ENCODE peak calls at places on chromosomes 11 and 22, in four cellular contexts. One of them, this sample, is unnamed.

GRCh38 chr11:62753736-62754603 is at the start of gene ZBTB3:
- DNase-seq in fibroblast of gingiva: peak; percentile 99
- DNase-seq in NCI-H2107: peak; percentile 93
- DNase-seq in activated naive CD8-positive, alpha-beta T cell treated with anti-CD3 and anti-CD28 coated beads, Interleukin-2, amount 50 U/mL, for 24 hours: peak; percentile 96
- DNase-seq in this sample: peak; percentile 95

GRCh38 chr11:43282607-43283440 is 29.0 kb upstream of the API5 start:
- DNase-seq in fibroblast of gingiva: peak; percentile 6
- DNase-seq in activated naive CD8-positive, alpha-beta T cell treated with anti-CD3 and anti-CD28 coated beads, Interleukin-2, amount 50 U/mL, for 24 hours: peak; percentile 47
- DNase-seq in NCI-H2107: no peak
- DNase-seq in this sample: peak; percentile 1

GRCh38 chr11:46969379-46969778 is 32.8 kb downstream of the CSTPP1 start:
- DNase-seq in NCI-H2107: no peak
- DNase-seq in activated naive CD8-positive, alpha-beta T cell treated with anti-CD3 and anti-CD28 coated beads, Interleukin-2, amount 50 U/mL, for 24 hours: no peak
- DNase-seq in fibroblast of gingiva: no peak
- DNase-seq in this sample: no peak

GRCh38 chr11:6703247-6704063 is 20.3 kb upstream of the MRPL17 start:
- DNase-seq in activated naive CD8-positive, alpha-beta T cell treated with anti-CD3 and anti-CD28 coated beads, Interleukin-2, amount 50 U/mL, for 24 hours: no peak
- DNase-seq in fibroblast of gingiva: peak; percentile 79
- DNase-seq in NCI-H2107: no peak
- DNase-seq in this sample: peak; percentile 65

GRCh38 chr11:16606784-16607674 is 131.4 kb upstream of the C11orf58 start:
- DNase-seq in fibroblast of gingiva: no peak
- DNase-seq in activated naive CD8-positive, alpha-beta T cell treated with anti-CD3 and anti-CD28 coated beads, Interleukin-2, amount 50 U/mL, for 24 hours: no peak
- DNase-seq in NCI-H2107: peak; percentile 27
- DNase-seq in this sample: no peak

GRCh38 chr11:16099501-16099900 is 256.8 kb downstream of the SOX6 start:
- DNase-seq in activated naive CD8-positive, alpha-beta T cell treated with anti-CD3 and anti-CD28 coated beads, Interleukin-2, amount 50 U/mL, for 24 hours: no peak
- DNase-seq in NCI-H2107: no peak
- DNase-seq in fibroblast of gingiva: no peak
- DNase-seq in this sample: peak; percentile 6

GRCh38 chr22:47175151-47175760 is 412.8 kb downstream of the TBC1D22A start:
- DNase-seq in fibroblast of gingiva: no peak
- DNase-seq in NCI-H2107: no peak
- DNase-seq in activated naive CD8-positive, alpha-beta T cell treated with anti-CD3 and anti-CD28 coated beads, Interleukin-2, amount 50 U/mL, for 24 hours: no peak
- DNase-seq in this sample: no peak

GRCh38 chr22:31776231-31776630 is 22.4 kb downstream of the DEPDC5 start:
- DNase-seq in NCI-H2107: no peak
- DNase-seq in fibroblast of gingiva: no peak
- DNase-seq in activated naive CD8-positive, alpha-beta T cell treated with anti-CD3 and anti-CD28 coated beads, Interleukin-2, amount 50 U/mL, for 24 hours: no peak
- DNase-seq in this sample: no peak

GRCh38 chr22:24159650-24160049 is 21.6 kb upstream of the SUSD2 start:
- DNase-seq in activated naive CD8-positive, alpha-beta T cell treated with anti-CD3 and anti-CD28 coated beads, Interleukin-2, amount 50 U/mL, for 24 hours: no peak
- DNase-seq in fibroblast of gingiva: no peak
- DNase-seq in NCI-H2107: no peak
- DNase-seq in this sample: no peak

GRCh38 chr22:26463688-26464087 is 19.9 kb downstream of the HPS4 start:
- DNase-seq in fibroblast of gingiva: no peak
- DNase-seq in activated naive CD8-positive, alpha-beta T cell treated with anti-CD3 and anti-CD28 coated beads, Interleukin-2, amount 50 U/mL, for 24 hours: no peak
- DNase-seq in NCI-H2107: no peak
- DNase-seq in this sample: no peak

GRCh38 chr11:57901756-57902155 is 121.9 kb upstream of the OR9Q1 start:
- DNase-seq in fibroblast of gingiva: no peak
- DNase-seq in activated naive CD8-positive, alpha-beta T cell treated with anti-CD3 and anti-CD28 coated beads, Interleukin-2, amount 50 U/mL, for 24 hours: no peak
- DNase-seq in NCI-H2107: no peak
- DNase-seq in this sample: no peak

GRCh38 chr11:2898366-2899079 is 12.9 kb upstream of the CDKN1C start:
- DNase-seq in NCI-H2107: no peak
- DNase-seq in activated naive CD8-positive, alpha-beta T cell treated with anti-CD3 and anti-CD28 coated beads, Interleukin-2, amount 50 U/mL, for 24 hours: peak; percentile 62
- DNase-seq in fibroblast of gingiva: peak; percentile 81
- DNase-seq in this sample: peak; percentile 60

GRCh38 chr22:29202231-29203192 is 3.2 kb upstream of the EMID1 start:
- DNase-seq in fibroblast of gingiva: peak; percentile 17
- DNase-seq in NCI-H2107: no peak
- DNase-seq in activated naive CD8-positive, alpha-beta T cell treated with anti-CD3 and anti-CD28 coated beads, Interleukin-2, amount 50 U/mL, for 24 hours: peak; percentile 78
- DNase-seq in this sample: no peak

GRCh38 chr22:35301370-35301874 is 1.7 kb downstream of the TOM1 start:
- DNase-seq in NCI-H2107: no peak
- DNase-seq in activated naive CD8-positive, alpha-beta T cell treated with anti-CD3 and anti-CD28 coated beads, Interleukin-2, amount 50 U/mL, for 24 hours: no peak
- DNase-seq in fibroblast of gingiva: peak; percentile 99
- DNase-seq in this sample: peak; percentile 90

GRCh38 chr11:111765984-111766833 is at the start of gene PPP2R1B:
- DNase-seq in fibroblast of gingiva: peak; percentile 60
- DNase-seq in NCI-H2107: peak; percentile 13
- DNase-seq in activated naive CD8-positive, alpha-beta T cell treated with anti-CD3 and anti-CD28 coated beads, Interleukin-2, amount 50 U/mL, for 24 hours: peak; percentile 78
- DNase-seq in this sample: peak; percentile 40

GRCh38 chr11:81444306-81444705 is 1289.4 kb downstream of the FAM181B start:
- DNase-seq in NCI-H2107: no peak
- DNase-seq in fibroblast of gingiva: no peak
- DNase-seq in activated naive CD8-positive, alpha-beta T cell treated with anti-CD3 and anti-CD28 coated beads, Interleukin-2, amount 50 U/mL, for 24 hours: no peak
- DNase-seq in this sample: no peak

GRCh38 chr11:44312876-44313275 is 2.9 kb upstream of the ALX4 start:
- DNase-seq in NCI-H2107: no peak
- DNase-seq in activated naive CD8-positive, alpha-beta T cell treated with anti-CD3 and anti-CD28 coated beads, Interleukin-2, amount 50 U/mL, for 24 hours: no peak
- DNase-seq in fibroblast of gingiva: no peak
- DNase-seq in this sample: no peak

GRCh38 chr22:47198801-47199251 is 436.4 kb downstream of the TBC1D22A start:
- DNase-seq in fibroblast of gingiva: no peak
- DNase-seq in activated naive CD8-positive, alpha-beta T cell treated with anti-CD3 and anti-CD28 coated beads, Interleukin-2, amount 50 U/mL, for 24 hours: no peak
- DNase-seq in NCI-H2107: no peak
- DNase-seq in this sample: no peak

GRCh38 chr11:65502852-65503603 is 4.2 kb downstream of the MALAT1 start:
- DNase-seq in fibroblast of gingiva: peak; percentile 67
- DNase-seq in activated naive CD8-positive, alpha-beta T cell treated with anti-CD3 and anti-CD28 coated beads, Interleukin-2, amount 50 U/mL, for 24 hours: no peak
- DNase-seq in NCI-H2107: no peak
- DNase-seq in this sample: no peak

GRCh38 chr11:69931994-69932910 is 113.0 kb upstream of the FGF3 start:
- DNase-seq in activated naive CD8-positive, alpha-beta T cell treated with anti-CD3 and anti-CD28 coated beads, Interleukin-2, amount 50 U/mL, for 24 hours: no peak
- DNase-seq in fibroblast of gingiva: no peak
- DNase-seq in NCI-H2107: no peak
- DNase-seq in this sample: no peak

GRCh38 chr11:65574147-65574962 is 1.5 kb upstream of the EHBP1L1 start:
- DNase-seq in activated naive CD8-positive, alpha-beta T cell treated with anti-CD3 and anti-CD28 coated beads, Interleukin-2, amount 50 U/mL, for 24 hours: peak; percentile 95
- DNase-seq in NCI-H2107: peak; percentile 55
- DNase-seq in fibroblast of gingiva: peak; percentile 95
- DNase-seq in this sample: peak; percentile 88

GRCh38 chr11:130710442-130711101 is 205.7 kb downstream of the SNX19 start:
- DNase-seq in NCI-H2107: no peak
- DNase-seq in activated naive CD8-positive, alpha-beta T cell treated with anti-CD3 and anti-CD28 coated beads, Interleukin-2, amount 50 U/mL, for 24 hours: no peak
- DNase-seq in fibroblast of gingiva: no peak
- DNase-seq in this sample: no peak

GRCh38 chr11:44939673-44940072 is 11.0 kb downstream of the TP53I11 start:
- DNase-seq in fibroblast of gingiva: no peak
- DNase-seq in NCI-H2107: no peak
- DNase-seq in activated naive CD8-positive, alpha-beta T cell treated with anti-CD3 and anti-CD28 coated beads, Interleukin-2, amount 50 U/mL, for 24 hours: no peak
- DNase-seq in this sample: no peak

GRCh38 chr11:113985906-113986305 is 11.0 kb downstream of the HTR3A start:
- DNase-seq in NCI-H2107: no peak
- DNase-seq in fibroblast of gingiva: no peak
- DNase-seq in activated naive CD8-positive, alpha-beta T cell treated with anti-CD3 and anti-CD28 coated beads, Interleukin-2, amount 50 U/mL, for 24 hours: no peak
- DNase-seq in this sample: no peak

GRCh38 chr11:35305670-35306382 is 113.5 kb downstream of the SLC1A2 start:
- DNase-seq in activated naive CD8-positive, alpha-beta T cell treated with anti-CD3 and anti-CD28 coated beads, Interleukin-2, amount 50 U/mL, for 24 hours: no peak
- DNase-seq in fibroblast of gingiva: peak; percentile 48
- DNase-seq in NCI-H2107: no peak
- DNase-seq in this sample: peak; percentile 6

GRCh38 chr22:45785458-45785857 is 113.8 kb downstream of the ATXN10 start:
- DNase-seq in fibroblast of gingiva: no peak
- DNase-seq in NCI-H2107: no peak
- DNase-seq in activated naive CD8-positive, alpha-beta T cell treated with anti-CD3 and anti-CD28 coated beads, Interleukin-2, amount 50 U/mL, for 24 hours: no peak
- DNase-seq in this sample: no peak

GRCh38 chr11:95606824-95607223 is 182.8 kb downstream of the FAM76B start:
- DNase-seq in NCI-H2107: no peak
- DNase-seq in fibroblast of gingiva: no peak
- DNase-seq in activated naive CD8-positive, alpha-beta T cell treated with anti-CD3 and anti-CD28 coated beads, Interleukin-2, amount 50 U/mL, for 24 hours: no peak
- DNase-seq in this sample: no peak

GRCh38 chr22:46054091-46054877 is 77.3 kb upstream of the WNT7B start:
- DNase-seq in NCI-H2107: no peak
- DNase-seq in activated naive CD8-positive, alpha-beta T cell treated with anti-CD3 and anti-CD28 coated beads, Interleukin-2, amount 50 U/mL, for 24 hours: peak; percentile 44
- DNase-seq in fibroblast of gingiva: peak; percentile 90
- DNase-seq in this sample: no peak

GRCh38 chr11:65438257-65439151 is 15.9 kb downstream of the NEAT1 start:
- DNase-seq in activated naive CD8-positive, alpha-beta T cell treated with anti-CD3 and anti-CD28 coated beads, Interleukin-2, amount 50 U/mL, for 24 hours: no peak
- DNase-seq in fibroblast of gingiva: peak; percentile 65
- DNase-seq in NCI-H2107: no peak
- DNase-seq in this sample: no peak

GRCh38 chr11:117179048-117179999 is 781 bp downstream of the SIDT2 start:
- DNase-seq in activated naive CD8-positive, alpha-beta T cell treated with anti-CD3 and anti-CD28 coated beads, Interleukin-2, amount 50 U/mL, for 24 hours: peak; percentile 54
- DNase-seq in fibroblast of gingiva: peak; percentile 46
- DNase-seq in NCI-H2107: no peak
- DNase-seq in this sample: no peak

GRCh38 chr11:107947904-107948303 is 19.7 kb downstream of the RAB39A start:
- DNase-seq in fibroblast of gingiva: no peak
- DNase-seq in activated naive CD8-positive, alpha-beta T cell treated with anti-CD3 and anti-CD28 coated beads, Interleukin-2, amount 50 U/mL, for 24 hours: no peak
- DNase-seq in NCI-H2107: no peak
- DNase-seq in this sample: no peak

GRCh38 chr22:29256606-29257325 is 11.0 kb downstream of the RHBDD3 start:
- DNase-seq in activated naive CD8-positive, alpha-beta T cell treated with anti-CD3 and anti-CD28 coated beads, Interleukin-2, amount 50 U/mL, for 24 hours: no peak
- DNase-seq in NCI-H2107: no peak
- DNase-seq in fibroblast of gingiva: no peak
- DNase-seq in this sample: no peak

GRCh38 chr22:49968831-49969661 is 8.5 kb downstream of the PIM3 start:
- DNase-seq in activated naive CD8-positive, alpha-beta T cell treated with anti-CD3 and anti-CD28 coated beads, Interleukin-2, amount 50 U/mL, for 24 hours: no peak
- DNase-seq in fibroblast of gingiva: no peak
- DNase-seq in NCI-H2107: no peak
- DNase-seq in this sample: no peak

This sample was measured in amniotic stem cell.